ENCODE peak calls at places on chromosomes 4 and X, in four cellular contexts. W is ACHN; B is stimulated activated CD4-positive, alpha-beta T cell treated with anti-CD3 and anti-CD28 coated beads, Interleukin-4, amount 100 ng/mL, for 24 hours; R is NB4. L is an unnamed sample.

GRCh38 chr4:134365852-134366251 is 164.3 kb upstream of the PABPC4L start:
- DNase-seq in W (no peak), B (no peak), R (no peak), L (no peak)

GRCh38 chr4:26530094-26530493 is 39.8 kb upstream of the CCKAR start:
- DNase-seq in B (no peak), W (no peak), R (no peak), L (no peak)

GRCh38 chr4:154313004-154313587 is 178.5 kb downstream of the DCHS2 start:
- DNase-seq in R (no peak), W (no peak), B (no peak), L (no peak)

GRCh38 chrX:267771-268261 is 13.4 kb upstream of the PLCXD1 start:
- DNase-seq in B (peak), R (no peak), W (no peak), L (no peak)

GRCh38 chr4:153348006-153348405 is 3.5 kb downstream of the MND1 start:
- DNase-seq in R (no peak), W (no peak), B (no peak), L (no peak)

GRCh38 chrX:124940536-124940935 is 379.1 kb upstream of the TEX13C start:
- DNase-seq in B (no peak), W (no peak), R (no peak), L (no peak)

GRCh38 chrX:53263597-53264094 is 17.7 kb downstream of the IQSEC2 start:
- DNase-seq in R (peak), W (peak), B (peak), L (no peak)

GRCh38 chrX:151177141-151178027 is 1.0 kb downstream of the GPR50 start:
- DNase-seq in R (peak), W (no peak), B (no peak), L (no peak)

GRCh38 chrX:124328765-124329164 is 3.7 kb upstream of the TEX13D start:
- DNase-seq in B (no peak), W (peak), R (no peak), L (no peak)